ENCODE peak calls at places on chromosomes 16 and 17, in ten cellular contexts. W is GM12878, N is esophagus squamous epithelium, Y is breast epithelium, U is IMR-90, C is sigmoid colon, O is heart left ventricle, P is spleen, H is testis, X is body of pancreas. E is an unnamed sample. For H3K27me3, the result is how much of the 10 kb centered on the place peaks cover.

GRCh38 chr16:83954577-83955016 is 1.6 kb downstream of the OSGIN1 start:
- DNase-seq in W (no peak), N (no peak), Y (peak), U (peak), C (peak), O (peak), P (peak), H (peak), X (peak), E (peak)

GRCh38 chr16:11639925-11640899 is 28.0 kb upstream of the SNN start:
- DNase-seq in W (no peak), N (no peak), Y (peak), U (peak), C (peak), O (peak), P (peak), H (peak), X (peak), E (peak)

GRCh38 chr17:69608808-69609494 is 194.5 kb downstream of the MAP2K6 start:
- DNase-seq in W (no peak), N (no peak), Y (peak), U (peak), C (no peak), O (peak), P (no peak), H (no peak), X (no peak), E (no peak)

GRCh38 chr17:8288336-8289102 is at the start of gene RANGRF:
- DNase-seq in W (peak), N (peak), Y (peak), U (peak), C (peak), O (peak), P (peak), H (peak), X (peak), E (peak)

GRCh38 chr17:62724398-62725146 is 83.5 kb downstream of the MARCHF10 start:
- DNase-seq in W (peak), N (no peak), Y (peak), U (peak), C (peak), O (no peak), P (peak), H (no peak), X (no peak), E (no peak)

GRCh38 chr17:64786337-64786736 is 124.2 kb upstream of the SMURF2 start:
- DNase-seq in W (no peak), N (no peak), Y (no peak), U (no peak), C (peak), O (no peak), P (no peak), H (no peak), X (no peak), E (peak)

GRCh38 chr17:66711936-66712335 is 123.0 kb upstream of the CACNG5 start:
- DNase-seq in W (no peak), N (no peak), Y (peak), U (no peak), C (no peak), O (no peak), P (no peak), H (no peak), X (peak), E (no peak)

GRCh38 chr17:49209061-49209571 is 1.3 kb downstream of the GNGT2 start:
- DNase-seq in W (no peak), N (no peak), Y (no peak), U (no peak), C (no peak), O (no peak), P (no peak), H (no peak), X (no peak), E (no peak)

GRCh38 chr16:64539811-64540210 is 582.1 kb downstream of the CDH11 start:
- DNase-seq in W (no peak), N (no peak), Y (no peak), U (no peak), C (no peak), O (no peak), P (no peak), H (no peak), X (no peak), E (no peak)

GRCh38 chr16:84808812-84809211 is 11.0 kb upstream of the CRISPLD2 start:
- DNase-seq in W (no peak), N (no peak), Y (no peak), U (no peak), C (no peak), O (no peak), P (no peak), H (no peak), X (no peak), E (no peak)

GRCh38 chr16:23140082-23140481 is 9.2 kb downstream of the USP31 start:
- DNase-seq in W (no peak), N (no peak), Y (no peak), U (no peak), C (no peak), O (no peak), P (no peak), H (no peak), X (no peak), E (no peak)

GRCh38 chr17:77696151-77696719 is 262.3 kb upstream of the TNRC6C start:
- DNase-seq in W (no peak), N (no peak), Y (no peak), U (no peak), C (no peak), O (no peak), P (no peak), H (no peak), X (no peak), E (no peak)

GRCh38 chr17:77247048-77247541 is 106.3 kb downstream of the SEC14L1 start:
- DNase-seq in W (no peak), N (no peak), Y (no peak), U (peak), C (peak), O (peak), P (peak), H (peak), X (peak), E (peak)

GRCh38 chr17:50518265-50519023 is 10.2 kb downstream of the MYCBPAP start:
- DNase-seq in W (no peak), N (no peak), Y (no peak), U (no peak), C (peak), O (no peak), P (no peak), H (peak), X (peak), E (no peak)

GRCh38 chr16:86437348-86437747 is 73.0 kb upstream of the FOXF1 start:
- DNase-seq in W (no peak), N (no peak), Y (no peak), U (no peak), C (no peak), O (no peak), P (no peak), H (no peak), X (no peak), E (no peak)

GRCh38 chr17:19370493-19370960 is 7.8 kb upstream of the MAPK7 start:
- DNase-seq in W (no peak), N (no peak), Y (no peak), U (no peak), C (peak), O (peak), P (peak), H (no peak), X (no peak), E (peak)

GRCh38 chr17:41647940-41648410 is 23.6 kb upstream of the KRT17 start:
- DNase-seq in W (no peak), N (peak), Y (peak), U (peak), C (peak), O (peak), P (peak), H (peak), X (peak), E (peak)

GRCh38 chr17:52158450-52159042 is at the start of gene CA10:
- DNase-seq in W (no peak), N (no peak), Y (no peak), U (no peak), C (no peak), O (no peak), P (no peak), H (no peak), X (no peak), E (no peak)

GRCh38 chr17:29982991-29983390 is 41.6 kb downstream of the EFCAB5 start:
- DNase-seq in W (no peak), N (no peak), Y (no peak), U (peak), C (no peak), O (no peak), P (no peak), H (no peak), X (no peak), E (no peak)

GRCh38 chr17:12514596-12514995 is 151.1 kb upstream of the MYOCD start:
- DNase-seq in W (no peak), N (no peak), Y (no peak), U (no peak), C (no peak), O (no peak), P (no peak), H (no peak), X (no peak), E (no peak)

GRCh38 chr17:27504188-27504995 is 48.1 kb downstream of the KSR1 start:
- DNase-seq in W (no peak), N (no peak), Y (no peak), U (no peak), C (no peak), O (no peak), P (no peak), H (no peak), X (no peak), E (no peak)

GRCh38 chr17:74850914-74851313 is 8.8 kb downstream of the GRIN2C start:
- DNase-seq in W (no peak), N (no peak), Y (no peak), U (no peak), C (no peak), O (no peak), P (no peak), H (no peak), X (no peak), E (no peak)

GRCh38 chr17:41678411-41678906 is 10.2 kb upstream of the EIF1 start:
- DNase-seq in W (peak), N (no peak), Y (no peak), U (peak), C (peak), O (no peak), P (no peak), H (no peak), X (no peak), E (no peak)

DNA sequence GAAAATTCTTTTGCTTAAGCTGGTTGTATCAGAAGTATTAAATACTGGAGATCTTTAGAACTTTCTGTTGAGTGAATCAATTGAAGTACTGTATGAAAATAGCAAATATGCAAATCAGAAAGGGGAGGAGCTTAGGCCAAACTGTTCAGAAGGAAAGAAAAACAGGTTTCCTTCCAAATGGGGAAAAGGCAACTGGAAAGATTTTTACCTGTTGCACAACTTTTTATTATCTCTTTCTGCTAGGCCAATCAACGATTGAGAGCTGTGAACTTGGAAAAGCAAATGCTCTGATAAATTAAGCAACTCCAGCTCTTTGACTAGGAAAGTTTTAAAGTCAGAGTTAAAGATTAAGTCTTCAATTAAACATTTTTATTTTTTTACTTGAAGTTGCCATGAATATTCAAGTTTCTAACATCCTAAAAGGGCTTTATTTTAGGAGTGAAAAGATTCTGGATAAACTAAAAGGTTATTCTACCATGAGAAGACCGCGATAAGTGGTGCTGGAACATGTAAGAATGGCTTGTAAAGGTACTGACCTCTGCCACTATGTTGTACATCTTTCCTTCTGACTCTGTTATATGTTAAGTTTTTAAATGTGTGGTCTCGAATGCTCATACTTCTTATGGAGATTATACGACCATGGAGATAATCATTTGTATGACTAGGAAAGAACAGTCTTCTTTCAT is 16.5 kb downstream of the DCUN1D3 start:
- DNase-seq in W (no peak), N (no peak), Y (no peak), U (no peak), C (no peak), O (no peak), P (no peak), H (no peak), X (peak), E (no peak)
- H3K27ac ChIP-seq in W (no peak), N (peak), Y (peak), U (no peak), C (no peak), O (no peak), P (no peak), H (no peak), X (peak), E (no peak)

DNA sequence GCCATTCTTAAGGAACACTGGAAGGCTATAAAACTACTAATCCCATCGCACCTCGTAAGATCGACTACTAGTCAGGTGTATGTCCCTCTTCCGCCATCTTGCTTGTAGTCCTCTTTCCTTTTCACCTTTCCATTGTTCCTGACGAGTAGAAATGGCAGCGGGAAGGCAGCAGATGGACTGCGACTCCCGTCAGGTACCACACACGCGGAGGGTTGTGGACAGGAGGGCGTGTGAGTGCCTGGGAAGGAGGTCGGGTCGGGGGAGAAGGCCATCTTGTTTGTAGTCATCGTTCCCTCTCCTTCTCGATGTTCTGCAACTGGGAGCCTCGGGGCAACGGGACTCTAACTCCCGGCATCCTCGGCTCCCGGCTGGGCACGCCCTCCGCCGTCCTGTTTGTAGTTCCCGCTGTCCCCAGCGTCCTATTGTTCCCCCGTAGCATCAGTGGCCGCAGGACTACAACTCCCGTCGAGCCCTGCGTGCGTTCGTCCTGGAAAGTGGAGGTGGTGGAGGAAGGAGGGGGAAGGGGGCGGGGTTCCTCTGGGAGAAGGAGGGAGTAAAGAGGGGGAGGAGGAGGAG is 324 bp upstream of the FBXL19 start:
- DNase-seq in W (peak), N (peak), Y (peak), U (peak), C (peak), O (peak), P (peak), H (peak), X (peak), E (peak)
- TF ChIP-seq POLR2A in W (peak), N (no peak), Y (peak), U (peak), C (no peak), O (no peak), P (no peak), H (no peak), X (peak), E (peak)

DNA sequence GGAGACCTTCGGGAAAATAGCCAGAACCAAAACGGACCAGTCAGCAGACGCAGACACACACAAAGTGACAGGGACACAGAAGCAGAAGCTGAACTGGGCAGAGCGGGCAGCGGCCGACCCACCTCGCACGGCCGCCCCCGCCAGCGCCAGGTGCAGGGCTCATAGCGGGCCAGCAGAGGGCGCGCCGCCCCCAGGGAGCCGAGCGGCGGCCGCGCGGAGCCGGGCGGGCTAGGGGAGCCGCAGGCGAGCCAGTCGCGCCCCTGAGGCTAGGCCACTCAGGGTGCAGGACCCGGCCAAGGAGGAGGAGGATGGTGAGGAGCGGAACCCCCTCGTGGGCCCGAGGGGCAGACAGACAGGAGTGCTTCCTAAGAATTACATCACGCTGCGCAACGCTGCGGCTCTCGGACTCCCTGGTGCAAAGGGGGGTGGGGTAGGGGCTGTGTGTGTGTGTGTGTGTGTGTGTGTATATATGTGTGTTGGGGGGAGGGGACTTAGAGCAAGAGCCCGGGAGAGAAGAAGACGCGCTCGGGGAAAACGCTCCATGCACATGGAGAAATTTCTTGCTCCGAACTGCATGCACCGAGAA is 919 bp upstream of the NOG start:
- DNase-seq in W (no peak), N (no peak), Y (peak), U (peak), C (no peak), O (peak), P (peak), H (peak), X (peak), E (peak)
- H3K27me3 ChIP-seq in W (under half), N (half or more), Y (under half), U (under half), C (half or more), O (under half), P (half or more), H (under half), X (under half), E (under half)

GRCh38 chr16:51624083-51624775 is 473.2 kb upstream of the SALL1 start:
- DNase-seq in W (no peak), N (no peak), Y (no peak), U (no peak), C (no peak), O (no peak), P (no peak), H (no peak), X (no peak), E (no peak)

DNA sequence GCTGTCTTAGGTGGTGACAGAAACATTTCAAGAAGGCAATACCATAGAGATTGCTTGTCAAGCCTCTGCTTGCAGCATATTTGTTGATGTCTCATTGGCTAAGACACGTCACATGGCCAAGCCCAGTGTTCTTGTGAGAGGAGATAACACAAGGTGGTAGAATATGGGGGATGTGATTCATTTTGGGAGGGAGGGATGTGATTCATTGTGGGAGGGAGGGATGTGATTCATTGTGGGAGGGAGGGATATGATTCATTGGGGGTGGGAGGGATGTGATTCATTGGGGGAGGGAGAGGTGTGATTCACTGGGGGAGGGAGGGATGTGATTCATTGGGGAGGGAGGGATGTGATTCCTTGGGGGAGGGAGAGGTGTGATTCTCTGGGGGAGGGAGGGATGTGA is 470.5 kb upstream of the SALL1 start:
- DNase-seq in W (no peak), N (no peak), Y (no peak), U (no peak), C (no peak), O (no peak), P (no peak), H (no peak), X (no peak), E (no peak)
- H3K27ac ChIP-seq in W (no peak), N (no peak), Y (no peak), U (no peak), C (no peak), O (no peak), P (no peak), H (no peak), X (no peak), E (no peak)

DNA sequence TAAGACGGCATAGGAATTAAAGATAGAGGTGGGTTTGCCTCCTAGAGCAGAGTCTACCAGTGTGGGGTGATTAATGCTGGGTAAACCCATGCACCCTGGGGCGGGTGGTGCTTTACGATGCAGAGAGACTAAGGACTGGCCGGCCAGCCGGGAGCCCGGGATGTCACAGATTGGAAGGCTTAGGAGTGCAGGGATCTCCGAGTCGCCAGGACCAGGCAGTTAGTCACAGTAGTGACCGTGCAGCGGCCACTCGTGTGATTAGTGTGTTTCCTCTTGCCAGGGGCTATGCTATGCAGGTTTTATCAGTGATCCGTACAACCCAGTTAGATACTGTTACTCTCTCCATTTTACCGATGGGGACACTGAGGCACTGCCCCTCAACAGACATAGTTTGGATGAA is 10.4 kb downstream of the CMIP start:
- DNase-seq in W (no peak), N (no peak), Y (no peak), U (no peak), C (no peak), O (no peak), P (no peak), H (no peak), X (no peak), E (no peak)
- TF ChIP-seq POLR2A in W (no peak), N (no peak), Y (no peak), U (no peak), C (no peak), O (no peak), P (no peak), H (no peak), X (no peak), E (no peak)

E was measured in right lobe of liver.